ENCODE peak calls at places on chromosome 1, in five cellular contexts. K is kidney glomerular epithelial cell; G is HS-27A; U is activated CD8-positive, alpha-beta memory T cell treated with anti-CD3 and anti-CD28 coated beads, Interleukin-2, amount 50 U/mL, for 48 hours; W is effector memory CD4-positive, alpha-beta T cell. N is an unnamed sample.
A peak's percentile ranks its signal among the peaks of the same experiment; 100 is the strongest.

GRCh38 chr1:192485692-192486436 is 89.7 kb upstream of the RGS1 start:
- DNase-seq in U (no peak), G (peak; percentile 68), K (peak; percentile 94), W (no peak), N (no peak)

GRCh38 chr1:4002741-4003140 is 102.7 kb upstream of the C1orf174 start:
- DNase-seq in K (no peak), G (no peak), W (no peak), U (no peak), N (no peak)

GRCh38 chr1:38370716-38371504 is 324.3 kb upstream of the POU3F1 start:
- DNase-seq in K (no peak), W (no peak), U (no peak), G (no peak), N (no peak)

GRCh38 chr1:172823534-172823933 is 164.6 kb downstream of the FASLG start:
- DNase-seq in G (peak; percentile 42), K (peak; percentile 31), U (no peak), W (no peak), N (no peak)

GRCh38 chr1:44406761-44407429 is 1.8 kb downstream of the RNF220 start:
- DNase-seq in W (no peak), G (no peak), K (no peak), U (peak; percentile 62), N (no peak)

GRCh38 chr1:6148497-6149241 is 31.5 kb downstream of the CHD5 start:
- DNase-seq in G (no peak), K (no peak), W (peak; percentile 54), U (peak; percentile 87), N (peak; percentile 45)

GRCh38 chr1:216461466-216461865 is 38.2 kb upstream of the USH2A start:
- DNase-seq in G (no peak), U (no peak), K (no peak), W (no peak), N (no peak)

GRCh38 chr1:41529621-41530395 is 45.3 kb upstream of the EDN2 start:
- DNase-seq in K (no peak), G (no peak), W (no peak), U (no peak), N (no peak)

GRCh38 chr1:177306981-177307380 is 136.2 kb downstream of the BRINP2 start:
- DNase-seq in U (no peak), G (no peak), K (no peak), W (no peak), N (peak; percentile 40)

GRCh38 chr1:45772971-45773370 is 22.5 kb upstream of the IPP start:
- DNase-seq in K (no peak), W (no peak), G (no peak), U (no peak), N (no peak)

GRCh38 chr1:31837441-31838158 is 21.8 kb upstream of the SPOCD1 start:
- DNase-seq in G (no peak), U (peak; percentile 13), K (no peak), W (no peak), N (no peak)

GRCh38 chr1:107534632-107535031 is 393.8 kb downstream of the NTNG1 start:
- DNase-seq in U (no peak), G (no peak), W (no peak), K (no peak), N (no peak)

GRCh38 chr1:241703001-241703400 is 50.9 kb downstream of the WDR64 start:
- DNase-seq in U (no peak), G (no peak), K (no peak), W (no peak), N (no peak)

GRCh38 chr1:60634106-60634505 is 448.3 kb upstream of the NFIA start:
- DNase-seq in G (no peak), K (no peak), U (no peak), W (no peak), N (no peak)

GRCh38 chr1:173255214-173255813 is 48.2 kb upstream of the TNFSF4 start:
- DNase-seq in U (no peak), W (no peak), G (no peak), K (peak; percentile 54), N (no peak)

GRCh38 chr1:98260421-98260820 is 339.6 kb upstream of the DPYD start:
- DNase-seq in W (no peak), G (no peak), U (no peak), K (no peak), N (no peak)

GRCh38 chr1:2946291-2946690 is 75.0 kb upstream of the ACTRT2 start:
- DNase-seq in K (no peak), U (no peak), G (no peak), W (no peak), N (no peak)

GRCh38 chr1:192732787-192733186 is 76.1 kb upstream of the RGS2 start:
- DNase-seq in G (no peak), K (no peak), W (no peak), U (no peak), N (no peak)

GRCh38 chr1:158154501-158154900 is 26.2 kb upstream of the CD1D start:
- DNase-seq in W (no peak), U (no peak), K (no peak), G (no peak), N (no peak)

GRCh38 chr1:86687595-86687994 is 16.8 kb upstream of the SH3GLB1 start:
- DNase-seq in U (no peak), K (peak; percentile 34), G (no peak), W (no peak), N (no peak)

GRCh38 chr1:219784660-219785391 is 143.5 kb downstream of the SLC30A10 start:
- DNase-seq in U (no peak), G (no peak), K (peak; percentile 32), W (no peak), N (no peak)

GRCh38 chr1:8185400-8185799 is 132.5 kb upstream of the SLC45A1 start:
- DNase-seq in U (no peak), K (no peak), G (no peak), W (no peak), N (no peak)

GRCh38 chr1:166273618-166274017 is 106.8 kb upstream of the FAM78B start:
- DNase-seq in K (no peak), W (no peak), G (no peak), U (no peak), N (no peak)

GRCh38 chr1:166597516-166597915 is 241.8 kb upstream of the POGK start:
- DNase-seq in G (no peak), U (no peak), K (no peak), W (no peak), N (no peak)

GRCh38 chr1:181216571-181216994 is 128.1 kb downstream of the IER5 start:
- DNase-seq in K (no peak), W (no peak), G (no peak), U (no peak), N (no peak)

N was measured in Ammon's horn.